ENCODE peak calls at places on chromosome 10, in eight cellular contexts. J is WTC11; R is Karpas-422; P is NCI-H748 treated with DMSO at 0.1 percent for 48 hours; Y is HCEC 1CT; F is stimulated activated CD8-positive, alpha-beta memory T cell treated with anti-CD3 and anti-CD28 coated beads, Interleukin-15, amount 100 ng/mL, for 24 hours; N is foreskin keratinocyte; Z is GM10248. C is an unnamed sample.

GRCh38 chr10:75197066-75197465 is 13.5 kb upstream of the VDAC2 start:
- DNase-seq in J (no peak), R (no peak), P (no peak), Y (no peak), F (no peak), N (no peak), Z (no peak), C (no peak)

GRCh38 chr10:24711465-24711864 is 12.2 kb downstream of the ARHGAP21 start:
- DNase-seq in J (no peak), R (no peak), P (no peak), Y (no peak), F (no peak), N (no peak), Z (no peak), C (no peak)

GRCh38 chr10:100515612-100516011 is 4.0 kb downstream of the SEC31B start:
- DNase-seq in J (no peak), R (no peak), P (no peak), Y (no peak), F (no peak), N (no peak), Z (no peak), C (no peak)

GRCh38 chr10:133474833-133475734 is 21.3 kb downstream of the SCART1 start:
- DNase-seq in J (no peak), R (no peak), P (no peak), Y (no peak), F (no peak), N (no peak), Z (peak), C (no peak)

GRCh38 chr10:130137077-130137448 is 872 bp downstream of the GLRX3 start:
- DNase-seq in J (no peak), R (peak), P (no peak), Y (peak), F (no peak), N (peak), Z (no peak), C (no peak)

GRCh38 chr10:23200586-23200985 is 8.5 kb downstream of the PTF1A start:
- DNase-seq in J (no peak), R (no peak), P (no peak), Y (no peak), F (no peak), N (no peak), Z (no peak), C (no peak)

GRCh38 chr10:69640196-69640980 is 10.3 kb downstream of the FAM241B start:
- DNase-seq in J (no peak), R (no peak), P (no peak), Y (no peak), F (no peak), N (peak), Z (no peak), C (no peak)

GRCh38 chr10:8056891-8057331 is 2.4 kb downstream of the GATA3 start:
- DNase-seq in J (no peak), R (no peak), P (no peak), Y (no peak), F (no peak), N (peak), Z (peak), C (no peak)

GRCh38 chr10:60367014-60367413 is 22.7 kb downstream of the ANK3 start:
- DNase-seq in J (no peak), R (no peak), P (no peak), Y (no peak), F (no peak), N (no peak), Z (no peak), C (no peak)

GRCh38 chr10:128042131-128042610 is 84.1 kb downstream of the MKI67 start:
- DNase-seq in J (no peak), R (no peak), P (no peak), Y (no peak), F (no peak), N (no peak), Z (no peak), C (no peak)

GRCh38 chr10:8312079-8312478 is 257.6 kb downstream of the GATA3 start:
- DNase-seq in J (no peak), R (no peak), P (no peak), Y (no peak), F (no peak), N (peak), Z (no peak), C (no peak)

GRCh38 chr10:24208661-24209420 is at the start of gene KIAA1217:
- DNase-seq in J (peak), R (no peak), P (no peak), Y (no peak), F (no peak), N (no peak), Z (peak), C (no peak)

GRCh38 chr10:69456880-69457693 is 5.8 kb downstream of the TSPAN15 start:
- DNase-seq in J (no peak), R (no peak), P (no peak), Y (peak), F (no peak), N (peak), Z (no peak), C (no peak)

GRCh38 chr10:121633056-121633455 is 34.8 kb upstream of the FGFR2 start:
- DNase-seq in J (no peak), R (no peak), P (no peak), Y (no peak), F (no peak), N (no peak), Z (no peak), C (no peak)

GRCh38 chr10:35940067-35940989 is 298.2 kb upstream of the FZD8 start:
- DNase-seq in J (peak), R (no peak), P (peak), Y (peak), F (no peak), N (no peak), Z (no peak), C (peak)

C was measured in NCI-H1105 treated with DMSO at 0.1 percent for 48 hours.